ENCODE peak calls at places on chromosomes 7 and 10, in five cellular contexts. One of them, this sample, is unnamed.

GRCh38 chr10:23974886-23975830 is 233.8 kb upstream of the KIAA1217 start:
- DNase-seq in AG04450: no peak
- DNase-seq in chondrocyte: no peak
- DNase-seq in epithelial cell of esophagus: no peak
- DNase-seq in H9: no peak
- DNase-seq in this sample: no peak

GRCh38 chr10:132208489-132209050 is 21.8 kb downstream of the DPYSL4 start:
- DNase-seq in AG04450: no peak
- DNase-seq in chondrocyte: no peak
- DNase-seq in epithelial cell of esophagus: no peak
- DNase-seq in H9: no peak
- DNase-seq in this sample: no peak

GRCh38 chr10:86249794-86250193 is 116.8 kb downstream of the GRID1 start:
- DNase-seq in AG04450: no peak
- DNase-seq in chondrocyte: no peak
- DNase-seq in epithelial cell of esophagus: no peak
- DNase-seq in H9: no peak
- DNase-seq in this sample: no peak

GRCh38 chr7:48052748-48053147 is 17.4 kb downstream of the C7orf57 start:
- DNase-seq in AG04450: no peak
- DNase-seq in chondrocyte: no peak
- DNase-seq in epithelial cell of esophagus: peak
- DNase-seq in H9: no peak
- DNase-seq in this sample: no peak

GRCh38 chr10:70578371-70578947 is 24.1 kb downstream of the PRF1 start:
- DNase-seq in AG04450: peak
- DNase-seq in chondrocyte: no peak
- DNase-seq in epithelial cell of esophagus: peak
- DNase-seq in H9: no peak
- DNase-seq in this sample: no peak

GRCh38 chr7:158082761-158083160 is 504.9 kb downstream of the PTPRN2 start:
- DNase-seq in AG04450: no peak
- DNase-seq in chondrocyte: peak
- DNase-seq in epithelial cell of esophagus: no peak
- DNase-seq in H9: no peak
- DNase-seq in this sample: no peak

GRCh38 chr7:140525741-140526140 is 46.4 kb upstream of the MKRN1 start:
- DNase-seq in AG04450: no peak
- DNase-seq in chondrocyte: no peak
- DNase-seq in epithelial cell of esophagus: peak
- DNase-seq in H9: peak
- DNase-seq in this sample: no peak

GRCh38 chr7:2808891-2809660 is 35.0 kb downstream of the GNA12 start:
- DNase-seq in AG04450: no peak
- DNase-seq in chondrocyte: no peak
- DNase-seq in epithelial cell of esophagus: no peak
- DNase-seq in H9: no peak
- DNase-seq in this sample: no peak

GRCh38 chr7:118872568-118872967 is 648.1 kb downstream of the ANKRD7 start:
- DNase-seq in AG04450: no peak
- DNase-seq in chondrocyte: no peak
- DNase-seq in epithelial cell of esophagus: peak
- DNase-seq in H9: no peak
- DNase-seq in this sample: no peak

GRCh38 chr7:36303202-36304098 is 86.2 kb upstream of the ANLN start:
- DNase-seq in AG04450: peak
- DNase-seq in chondrocyte: peak
- DNase-seq in epithelial cell of esophagus: peak
- DNase-seq in H9: no peak
- DNase-seq in this sample: no peak

GRCh38 chr10:47279276-47279675 is 20.7 kb upstream of the GDF10 start:
- DNase-seq in AG04450: no peak
- DNase-seq in chondrocyte: no peak
- DNase-seq in epithelial cell of esophagus: no peak
- DNase-seq in H9: no peak
- DNase-seq in this sample: no peak

GRCh38 chr10:104342941-104343411 is 4.7 kb upstream of the ITPRIP start:
- DNase-seq in AG04450: no peak
- DNase-seq in chondrocyte: no peak
- DNase-seq in epithelial cell of esophagus: no peak
- DNase-seq in H9: no peak
- DNase-seq in this sample: no peak

GRCh38 chr10:128419466-128420019 is 293.3 kb upstream of the MKI67 start:
- DNase-seq in AG04450: no peak
- DNase-seq in chondrocyte: no peak
- DNase-seq in epithelial cell of esophagus: no peak
- DNase-seq in H9: no peak
- DNase-seq in this sample: no peak

GRCh38 chr10:131841131-131841661 is 59.6 kb upstream of the PPP2R2D start:
- DNase-seq in AG04450: no peak
- DNase-seq in chondrocyte: peak
- DNase-seq in epithelial cell of esophagus: no peak
- DNase-seq in H9: peak
- DNase-seq in this sample: peak

GRCh38 chr7:115475774-115476407 is 554.0 kb downstream of the MDFIC start:
- DNase-seq in AG04450: no peak
- DNase-seq in chondrocyte: no peak
- DNase-seq in epithelial cell of esophagus: no peak
- DNase-seq in H9: peak
- DNase-seq in this sample: no peak

GRCh38 chr7:44291733-44292395 is 33.5 kb downstream of the CAMK2B start:
- DNase-seq in AG04450: no peak
- DNase-seq in chondrocyte: no peak
- DNase-seq in epithelial cell of esophagus: no peak
- DNase-seq in H9: no peak
- DNase-seq in this sample: no peak

GRCh38 chr7:38840736-38841460 is 68.1 kb downstream of the VPS41 start:
- DNase-seq in AG04450: peak
- DNase-seq in chondrocyte: no peak
- DNase-seq in epithelial cell of esophagus: peak
- DNase-seq in H9: no peak
- DNase-seq in this sample: no peak

GRCh38 chr7:28958235-28958945 is at the start of gene TRIL:
- DNase-seq in AG04450: peak
- DNase-seq in chondrocyte: no peak
- DNase-seq in epithelial cell of esophagus: peak
- DNase-seq in H9: peak
- DNase-seq in this sample: peak

GRCh38 chr10:93461124-93461806 is 20.9 kb downstream of the MYOF start:
- DNase-seq in AG04450: no peak
- DNase-seq in chondrocyte: no peak
- DNase-seq in epithelial cell of esophagus: no peak
- DNase-seq in H9: no peak
- DNase-seq in this sample: no peak

GRCh38 chr10:7519351-7519750 is 108.5 kb upstream of the SFMBT2 start:
- DNase-seq in AG04450: no peak
- DNase-seq in chondrocyte: no peak
- DNase-seq in epithelial cell of esophagus: peak
- DNase-seq in H9: no peak
- DNase-seq in this sample: no peak
- TF ChIP-seq CTCF in AG04450: no peak
- TF ChIP-seq CTCF in chondrocyte: no peak
- TF ChIP-seq CTCF in epithelial cell of esophagus: no peak
- TF ChIP-seq CTCF in H9: no peak
- TF ChIP-seq CTCF in this sample: no peak

GRCh38 chr7:98619450-98620321 is 2.6 kb downstream of the NPTX2 start:
- DNase-seq in AG04450: no peak
- DNase-seq in chondrocyte: no peak
- DNase-seq in epithelial cell of esophagus: no peak
- DNase-seq in H9: peak
- DNase-seq in this sample: no peak
- TF ChIP-seq CTCF in AG04450: no peak
- TF ChIP-seq CTCF in chondrocyte: no peak
- TF ChIP-seq CTCF in epithelial cell of esophagus: no peak
- TF ChIP-seq CTCF in H9: no peak
- TF ChIP-seq CTCF in this sample: peak

DNA sequence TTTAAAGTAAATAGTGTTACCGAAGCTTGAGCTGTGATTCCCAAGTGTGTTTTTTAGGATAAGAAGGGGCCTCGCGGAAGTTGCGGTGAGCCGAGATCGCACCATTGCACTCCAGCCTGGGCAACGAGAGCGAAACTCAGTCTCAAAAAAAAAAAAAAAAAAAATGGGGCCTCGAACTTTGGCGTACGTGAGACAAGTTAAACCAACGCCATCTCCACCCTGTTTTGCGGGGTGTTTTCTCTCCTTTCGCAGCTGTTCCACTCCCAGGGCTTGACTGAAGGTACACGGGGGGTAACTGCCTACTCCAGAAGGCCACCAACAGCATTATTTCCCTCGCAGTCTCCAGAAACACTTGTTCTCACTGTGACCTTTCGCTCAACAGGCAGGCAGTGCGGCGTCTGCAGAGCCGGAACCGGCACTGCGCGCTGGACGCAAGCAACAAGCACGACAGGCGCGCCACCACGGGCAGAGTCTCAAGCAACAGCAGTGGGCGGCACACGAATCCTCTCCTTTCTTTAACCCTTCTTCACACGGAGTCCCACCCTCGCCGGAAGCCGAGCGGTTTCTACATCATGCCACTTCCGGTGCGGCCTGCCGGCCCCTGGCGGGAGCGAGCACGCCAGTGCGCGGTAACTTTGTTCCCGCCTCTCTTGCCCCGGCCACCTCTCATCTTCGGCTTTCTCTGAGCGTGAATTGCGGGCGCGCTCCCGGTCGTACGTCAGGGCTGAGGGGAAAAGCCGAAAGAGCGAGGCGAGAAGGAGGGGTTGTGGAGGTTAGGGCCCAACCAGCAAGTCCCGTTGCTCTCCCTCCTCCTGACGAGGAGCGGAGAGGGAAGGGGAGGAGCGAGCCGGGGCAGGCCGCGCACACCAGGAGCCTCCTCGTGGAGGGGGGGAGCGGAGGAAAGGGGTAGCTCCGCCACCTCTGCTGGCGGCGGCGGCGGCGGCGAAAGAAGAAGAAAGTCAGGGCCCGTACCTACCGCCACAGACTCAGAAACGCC is 826 bp upstream of the CDK13 start:
- DNase-seq in AG04450: peak
- DNase-seq in chondrocyte: peak
- DNase-seq in epithelial cell of esophagus: peak
- DNase-seq in H9: peak
- DNase-seq in this sample: peak
- TF ChIP-seq CTCF in AG04450: no peak
- TF ChIP-seq CTCF in chondrocyte: no peak
- TF ChIP-seq CTCF in epithelial cell of esophagus: no peak
- TF ChIP-seq CTCF in H9: no peak
- TF ChIP-seq CTCF in this sample: no peak

GRCh38 chr10:88800152-88801125 is 2.1 kb upstream of the LIPM start:
- DNase-seq in AG04450: peak
- DNase-seq in chondrocyte: no peak
- DNase-seq in epithelial cell of esophagus: peak
- DNase-seq in H9: no peak
- DNase-seq in this sample: no peak

GRCh38 chr10:88802430-88802829 is at the start of gene LIPM:
- DNase-seq in AG04450: no peak
- DNase-seq in chondrocyte: no peak
- DNase-seq in epithelial cell of esophagus: peak
- DNase-seq in H9: no peak
- DNase-seq in this sample: no peak

GRCh38 chr10:88803641-88804040 is 1.1 kb downstream of the LIPM start:
- DNase-seq in AG04450: no peak
- DNase-seq in chondrocyte: no peak
- DNase-seq in epithelial cell of esophagus: peak
- DNase-seq in H9: no peak
- DNase-seq in this sample: no peak

DNA sequence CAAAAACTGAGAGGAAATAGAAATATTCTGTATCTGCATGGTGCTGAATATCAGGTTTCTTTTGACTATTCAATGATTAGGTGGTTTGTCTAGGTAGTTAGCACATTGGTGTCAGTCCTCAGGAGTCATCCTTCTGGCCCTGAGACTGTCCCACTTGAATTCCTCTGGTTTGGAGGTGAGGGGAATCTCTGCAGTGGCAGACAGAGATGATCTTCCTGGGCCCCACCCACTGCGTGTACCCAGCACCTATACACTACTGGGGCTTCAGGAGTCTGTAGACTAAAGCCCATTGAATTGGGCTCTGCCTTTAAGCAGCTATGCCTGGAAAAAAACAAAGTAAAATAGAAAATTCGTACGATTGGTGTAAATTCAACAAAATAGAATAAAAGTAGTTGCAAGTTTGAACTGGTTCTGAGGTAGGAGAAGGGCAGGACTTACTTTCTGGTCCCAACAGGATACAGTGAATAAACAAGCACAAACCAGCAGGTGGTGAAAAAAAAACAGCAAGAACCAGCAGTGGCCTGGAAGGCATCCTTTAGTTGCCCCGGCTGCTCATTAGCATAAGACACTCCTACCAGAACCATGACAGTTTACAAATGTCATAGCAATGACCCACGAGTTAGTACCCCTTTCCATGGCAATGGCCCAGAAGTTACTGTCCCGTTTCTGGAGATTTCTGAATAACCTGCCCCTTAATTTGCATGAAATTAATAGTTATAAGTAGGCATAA is 1.7 kb downstream of the LIPM start:
- DNase-seq in AG04450: no peak
- DNase-seq in chondrocyte: no peak
- DNase-seq in epithelial cell of esophagus: peak
- DNase-seq in H9: peak
- DNase-seq in this sample: no peak
- TF ChIP-seq CTCF in AG04450: no peak
- TF ChIP-seq CTCF in chondrocyte: no peak
- TF ChIP-seq CTCF in epithelial cell of esophagus: no peak
- TF ChIP-seq CTCF in H9: no peak
- TF ChIP-seq CTCF in this sample: no peak

DNA sequence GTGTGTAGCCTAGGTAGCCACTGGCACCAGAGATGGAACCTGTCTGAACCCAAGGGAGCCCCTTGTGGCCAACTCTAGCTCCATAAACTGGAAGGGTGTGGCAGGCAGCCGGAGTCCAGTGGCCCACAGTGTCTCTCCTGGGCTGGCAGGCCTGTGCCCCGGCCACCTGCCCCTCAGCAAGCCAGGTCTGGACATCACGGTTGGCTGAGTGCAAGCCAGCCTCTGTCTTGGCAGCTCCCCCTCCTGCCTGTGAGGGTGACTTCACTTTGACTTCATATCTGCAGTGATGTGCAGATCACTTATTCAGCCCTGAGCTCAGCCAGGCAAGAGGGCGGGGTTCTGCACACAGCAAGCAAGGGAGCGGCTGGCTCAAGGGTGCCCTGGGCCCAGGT is 1.3 kb upstream of the RET start:
- DNase-seq in AG04450: no peak
- DNase-seq in chondrocyte: peak
- DNase-seq in epithelial cell of esophagus: peak
- DNase-seq in H9: peak
- DNase-seq in this sample: no peak
- TF ChIP-seq CTCF in AG04450: no peak
- TF ChIP-seq CTCF in chondrocyte: peak
- TF ChIP-seq CTCF in epithelial cell of esophagus: peak
- TF ChIP-seq CTCF in H9: peak
- TF ChIP-seq CTCF in this sample: peak

GRCh38 chr7:26200444-26201260 is at the start of gene HNRNPA2B1:
- DNase-seq in AG04450: peak
- DNase-seq in chondrocyte: peak
- DNase-seq in epithelial cell of esophagus: peak
- DNase-seq in H9: peak
- DNase-seq in this sample: peak
- TF ChIP-seq CTCF in AG04450: no peak
- TF ChIP-seq CTCF in chondrocyte: no peak
- TF ChIP-seq CTCF in epithelial cell of esophagus: no peak
- TF ChIP-seq CTCF in H9: no peak
- TF ChIP-seq CTCF in this sample: no peak

This sample was measured in type B pancreatic cell.